ENCODE peak calls at places on chromosomes 6 and 20, in four cellular contexts. One of them, this sample, is unnamed.

GRCh38 chr6:29200767-29201662 is 30.3 kb downstream of the OR2J2 start:
- DNase-seq in effector CD4-positive, alpha-beta T cell: no peak
- DNase-seq in OCI-LY7: no peak
- DNase-seq in Caki2: no peak
- DNase-seq in this sample: no peak

GRCh38 chr6:162907876-162908481 is 180.2 kb downstream of the PACRG start:
- DNase-seq in effector CD4-positive, alpha-beta T cell: no peak
- DNase-seq in Caki2: no peak
- DNase-seq in OCI-LY7: peak; percentile 29
- DNase-seq in this sample: no peak

GRCh38 chr6:45555981-45556771 is 178.4 kb upstream of the SUPT3H start:
- DNase-seq in OCI-LY7: no peak
- DNase-seq in effector CD4-positive, alpha-beta T cell: no peak
- DNase-seq in Caki2: no peak
- DNase-seq in this sample: no peak

GRCh38 chr20:16761305-16761829 is 13.2 kb downstream of the OTOR start:
- DNase-seq in Caki2: peak; percentile 54
- DNase-seq in effector CD4-positive, alpha-beta T cell: peak; percentile 24
- DNase-seq in OCI-LY7: peak; percentile 73
- DNase-seq in this sample: peak; percentile 9

GRCh38 chr20:48405909-48406308 is 421.9 kb downstream of the PREX1 start:
- DNase-seq in Caki2: no peak
- DNase-seq in OCI-LY7: no peak
- DNase-seq in effector CD4-positive, alpha-beta T cell: no peak
- DNase-seq in this sample: no peak

GRCh38 chr6:137892271-137892708 is 25.2 kb downstream of the TNFAIP3 start:
- DNase-seq in OCI-LY7: no peak
- DNase-seq in Caki2: no peak
- DNase-seq in effector CD4-positive, alpha-beta T cell: no peak
- DNase-seq in this sample: no peak

GRCh38 chr6:167154895-167155294 is 2.9 kb downstream of the GPR31 start:
- DNase-seq in Caki2: no peak
- DNase-seq in OCI-LY7: no peak
- DNase-seq in effector CD4-positive, alpha-beta T cell: no peak
- DNase-seq in this sample: no peak

GRCh38 chr6:31125586-31126363 is 5.5 kb upstream of the CDSN start:
- DNase-seq in OCI-LY7: no peak
- DNase-seq in effector CD4-positive, alpha-beta T cell: no peak
- DNase-seq in Caki2: peak; percentile 63
- DNase-seq in this sample: no peak

GRCh38 chr6:90892271-90892670 is 305.4 kb upstream of the MAP3K7 start:
- DNase-seq in OCI-LY7: no peak
- DNase-seq in Caki2: no peak
- DNase-seq in effector CD4-positive, alpha-beta T cell: no peak
- DNase-seq in this sample: no peak

GRCh38 chr6:12654526-12654925 is 62.0 kb upstream of the PHACTR1 start:
- DNase-seq in OCI-LY7: no peak
- DNase-seq in Caki2: no peak
- DNase-seq in effector CD4-positive, alpha-beta T cell: no peak
- DNase-seq in this sample: no peak

GRCh38 chr20:14955396-14955795 is 618.0 kb upstream of the FLRT3 start:
- DNase-seq in Caki2: no peak
- DNase-seq in OCI-LY7: no peak
- DNase-seq in effector CD4-positive, alpha-beta T cell: no peak
- DNase-seq in this sample: no peak

GRCh38 chr6:39347906-39348585 is 25.5 kb upstream of the KCNK16 start:
- DNase-seq in Caki2: peak; percentile 41
- DNase-seq in effector CD4-positive, alpha-beta T cell: peak; percentile 41
- DNase-seq in OCI-LY7: peak; percentile 47
- DNase-seq in this sample: peak; percentile 18

This sample was measured in activated effector memory CD4-positive, alpha-beta T cell treated with Interleukin-2 at 50 U/mL for 16 hours.